ENCODE peak calls at places on chromosomes 3 and 15, in seven cellular contexts. T, N, R, X, F, I and M are unnamed samples. For H3K27me3, the result is how much of the 10 kb centered on the place peaks cover.

GRCh38 chr3:196524527-196524926 is 9.4 kb upstream of the SMCO1 start:
- DNase-seq in N (no peak), I (no peak), X (no peak), F (no peak), R (no peak), T (no peak), M (no peak)

GRCh38 chr3:186002884-186003472 is 65.2 kb upstream of the TRA2B start:
- DNase-seq in I (peak), F (no peak), X (no peak), R (no peak), T (peak), N (no peak), M (no peak)

GRCh38 chr3:182104811-182105316 is 393.1 kb downstream of the SOX2 start:
- DNase-seq in N (no peak), F (no peak), T (no peak), I (no peak), R (no peak), X (no peak), M (no peak)

GRCh38 chr3:107082527-107082926 is 294.7 kb upstream of the CCDC54 start:
- DNase-seq in I (no peak), T (no peak), R (no peak), X (no peak), N (no peak), F (no peak), M (no peak)

GRCh38 chr3:190041333-190042041 is 79.2 kb downstream of the P3H2 start:
- DNase-seq in X (no peak), R (no peak), N (no peak), F (no peak), T (no peak), I (no peak), M (no peak)

GRCh38 chr3:154972951-154973350 is 107.2 kb upstream of the MME start:
- DNase-seq in X (no peak), T (peak), N (no peak), R (no peak), I (no peak), F (no peak), M (no peak)

GRCh38 chr15:80613762-80614365 is 81.2 kb upstream of the ABHD17C start:
- DNase-seq in F (no peak), R (no peak), I (no peak), N (no peak), X (no peak), T (no peak), M (no peak)

GRCh38 chr3:242986-243706 is 46.6 kb downstream of the CHL1 start:
- DNase-seq in N (no peak), F (no peak), X (no peak), I (no peak), R (no peak), T (peak), M (no peak)

GRCh38 chr3:38636464-38636863 is 13.0 kb downstream of the SCN5A start:
- DNase-seq in N (no peak), T (no peak), F (no peak), X (no peak), R (no peak), I (no peak), M (no peak)

GRCh38 chr3:117355566-117355965 is 646.0 kb downstream of the TUSC7 start:
- DNase-seq in R (no peak), T (no peak), F (no peak), I (peak), N (peak), X (no peak), M (no peak)

DNA sequence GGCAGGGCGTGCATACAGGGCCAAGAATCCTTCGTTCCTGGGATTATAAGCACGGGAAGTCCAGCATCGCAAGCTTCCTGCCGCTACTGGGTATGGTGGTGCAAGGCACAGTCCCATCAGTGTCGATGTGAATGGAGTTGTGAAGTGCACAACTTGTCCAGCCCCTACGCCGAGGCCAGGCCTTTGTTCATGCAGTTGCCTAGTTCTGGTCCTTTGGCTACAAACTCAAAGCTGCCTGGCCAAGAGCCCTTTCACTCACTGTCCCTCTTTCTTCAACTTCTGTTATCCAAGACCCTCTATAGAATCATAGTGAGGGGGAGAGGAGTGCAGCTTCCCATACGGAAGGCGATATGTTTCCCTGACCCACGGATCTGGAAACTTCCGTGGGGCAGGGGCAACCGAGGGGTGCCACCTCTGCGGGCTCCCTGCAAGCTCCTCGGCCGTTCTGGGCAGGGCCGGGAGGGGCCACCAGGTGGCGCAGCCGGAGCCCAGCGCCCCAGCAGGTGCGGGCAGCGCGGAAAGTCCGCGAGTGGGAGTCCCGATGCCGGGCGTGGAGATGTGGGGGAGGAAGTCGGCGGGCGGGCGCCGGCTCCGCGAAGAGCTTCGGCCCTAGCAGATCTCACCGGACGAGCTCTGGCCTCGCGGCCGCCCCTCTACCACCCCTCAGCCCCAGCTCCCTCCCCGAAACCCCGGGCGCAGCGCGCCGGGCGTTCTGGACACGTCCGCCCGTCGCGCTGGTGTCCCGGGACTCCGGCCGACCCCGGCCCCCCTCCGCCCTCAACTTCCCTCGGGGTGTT is 693 bp downstream of the RASGRP1 start:
- DNase-seq in X (no peak), R (no peak), F (peak), T (no peak), I (peak), N (peak), M (peak)
- H3K27me3 ChIP-seq in X (under half), R (under half), F (under half), T (under half), I (half or more), N (under half), M (under half)

GRCh38 chr15:70508561-70509281 is 254.6 kb downstream of the UACA start:
- DNase-seq in I (no peak), X (no peak), R (no peak), T (peak), F (no peak), N (no peak), M (no peak)
- TF ChIP-seq CTCF in I (peak), X (no peak), R (no peak), T (no peak), F (no peak), N (no peak), M (no peak)

DNA sequence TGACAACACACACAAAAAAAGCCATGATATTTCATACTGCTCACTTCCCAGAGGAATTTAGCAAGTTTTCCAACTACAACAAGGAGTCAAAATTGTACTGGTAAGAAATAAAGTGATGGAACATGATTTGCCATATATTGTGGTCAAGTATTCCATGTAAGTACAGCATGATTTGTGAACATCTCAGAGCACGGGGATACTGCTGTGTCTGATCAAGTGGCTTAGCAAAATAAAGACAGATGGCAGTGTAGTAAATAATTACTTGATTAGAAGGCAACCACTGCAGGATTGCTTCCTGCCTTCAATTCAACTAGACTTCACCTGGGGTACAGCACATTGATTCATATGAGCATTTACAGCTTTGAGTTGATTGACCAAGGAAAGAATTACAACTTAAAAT is 51.6 kb upstream of the DUT start:
- DNase-seq in F (no peak), I (no peak), R (no peak), X (no peak), T (no peak), N (no peak), M (no peak)
- H3K27me3 ChIP-seq in F (under half), I (under half), R (under half), X (under half), T (under half), N (under half), M (under half)

DNA sequence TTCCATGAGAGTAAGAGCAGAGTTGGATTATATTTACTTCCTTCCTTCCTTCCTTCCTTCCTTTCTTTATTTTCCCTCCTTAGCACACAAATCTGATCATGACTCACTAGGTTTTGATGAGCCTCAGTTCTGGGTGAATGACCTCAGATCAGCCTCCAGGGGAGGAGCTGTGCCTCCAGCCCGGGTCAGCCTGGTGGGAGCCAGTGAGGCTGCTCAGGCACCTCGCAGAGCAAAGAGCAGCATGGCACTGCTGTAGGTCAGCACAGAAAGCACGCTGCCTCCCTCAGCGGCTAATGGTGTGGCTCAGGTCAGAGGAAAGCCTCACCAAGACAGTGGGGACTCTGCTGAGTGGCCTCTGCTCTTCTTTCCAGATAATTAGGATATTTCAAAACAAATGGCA is 108.5 kb downstream of the SYNPR start:
- DNase-seq in T (no peak), R (no peak), F (no peak), X (no peak), I (peak), N (no peak), M (no peak)
- TF ChIP-seq CTCF in T (no peak), R (no peak), F (no peak), X (no peak), I (peak), N (no peak), M (no peak)

DNA sequence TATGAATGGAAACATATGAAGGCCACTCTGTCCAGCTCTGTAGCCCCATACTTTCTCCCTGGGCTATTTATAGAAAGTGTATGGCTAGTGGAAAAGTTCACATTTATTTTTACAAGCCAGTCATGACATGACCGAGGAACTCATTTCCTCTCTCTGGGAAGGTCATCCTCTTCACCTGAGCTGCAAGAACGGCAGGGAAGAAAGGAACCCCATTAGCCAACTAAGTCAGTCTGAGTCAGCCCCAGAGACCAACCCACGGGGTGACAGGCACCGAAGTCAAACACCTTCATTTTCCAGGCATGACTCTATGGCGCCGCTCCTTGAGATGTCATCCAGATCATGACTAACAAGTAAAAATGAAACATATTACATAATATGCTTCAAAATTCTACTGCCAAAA is 4.8 kb downstream of the PAQR9 start:
- DNase-seq in T (peak), I (no peak), R (no peak), N (no peak), F (no peak), X (no peak), M (peak)
- H3K27me3 ChIP-seq in T (under half), I (under half), R (under half), N (under half), F (under half), X (under half), M (under half)

GRCh38 chr3:13346481-13347389 is 73.4 kb downstream of the NUP210 start:
- DNase-seq in I (peak), R (no peak), N (no peak), T (no peak), F (peak), X (no peak), M (peak)
- TF ChIP-seq CTCF in I (peak), R (peak), N (no peak), T (no peak), F (peak), X (no peak), M (no peak)

GRCh38 chr15:40291088-40291574 is 8.3 kb upstream of the ANKRD63 start:
- DNase-seq in R (no peak), I (peak), N (peak), F (no peak), X (no peak), T (peak), M (no peak)
- H3K27me3 ChIP-seq in R (under half), I (half or more), N (under half), F (under half), X (under half), T (under half), M (under half)

DNA sequence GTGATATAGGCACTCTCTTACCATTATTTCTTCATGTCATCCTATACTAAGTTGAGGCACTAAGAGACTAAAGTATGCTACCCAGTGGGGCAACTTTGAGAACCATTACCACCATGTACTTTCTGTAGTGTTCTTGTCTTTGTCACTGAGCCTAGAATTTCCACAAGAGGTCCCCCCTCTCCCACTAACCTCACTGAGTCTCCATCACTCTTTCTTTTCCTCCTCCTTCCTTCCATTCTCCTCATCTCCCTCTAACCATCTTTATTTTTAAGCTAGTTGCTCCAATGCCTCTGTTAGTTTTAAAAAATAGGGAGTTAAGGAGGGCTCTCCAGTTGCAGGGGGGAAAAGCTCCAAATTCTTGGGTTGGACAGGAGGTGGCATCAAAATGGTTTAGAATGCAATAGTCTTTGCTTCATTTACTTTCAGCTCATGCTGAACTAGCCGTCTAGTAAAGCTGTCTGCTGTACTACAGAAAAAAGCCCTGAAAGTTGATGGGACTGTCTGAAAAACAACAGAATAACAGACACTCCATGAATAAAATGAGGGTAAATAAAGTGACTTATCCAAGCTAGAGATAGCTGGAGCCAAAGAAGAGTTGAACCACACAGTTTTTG is 85.1 kb upstream of the MYRIP start:
- DNase-seq in F (no peak), X (no peak), I (no peak), R (no peak), T (no peak), N (no peak), M (no peak)
- TF ChIP-seq CTCF in F (peak), X (no peak), I (peak), R (peak), T (no peak), N (peak), M (peak)

GRCh38 chr15:98333206-98333605 is 315.1 kb upstream of the IGF1R start:
- DNase-seq in R (no peak), T (no peak), N (no peak), X (no peak), F (no peak), I (no peak), M (no peak)
- H3K27me3 ChIP-seq in R (under half), T (under half), N (under half), X (under half), F (under half), I (under half), M (under half)

DNA sequence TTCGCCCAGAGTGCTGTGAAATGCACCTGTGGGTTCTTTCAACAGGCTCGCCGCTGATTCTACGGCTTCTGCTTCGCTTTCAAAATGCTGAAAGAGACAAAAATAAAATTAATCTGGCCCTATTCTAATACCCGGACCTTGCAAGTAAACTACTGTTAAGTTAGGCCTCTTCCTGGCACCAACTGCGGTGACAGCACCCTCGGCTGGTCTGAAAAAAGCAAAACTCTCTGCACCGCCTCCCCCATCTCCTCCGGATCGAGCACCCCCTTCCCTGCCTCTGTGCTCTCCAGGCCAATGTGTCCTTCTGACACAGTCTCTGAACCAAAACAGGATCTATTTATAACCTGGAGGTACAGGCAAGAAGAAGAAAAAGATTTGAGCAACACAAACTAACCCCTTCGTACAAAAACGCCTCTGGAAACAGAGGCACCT is 1.1 kb downstream of the ATOSA start:
- DNase-seq in F (peak), N (peak), T (peak), I (peak), X (peak), R (peak), M (peak)
- TF ChIP-seq CTCF in F (peak), N (no peak), T (peak), I (no peak), X (no peak), R (peak), M (no peak)